ENCODE peak calls at places on chromosomes 7 and 10, in six cellular contexts. A is endothelial cell of umbilical vein; M is stimulated activated CD8-positive, alpha-beta memory T cell treated with anti-CD3 and anti-CD28 coated beads, Interleukin-15, amount 100 ng/mL, for 48 hours; K is HEK293T; J is fibroblast of the aortic adventitia; F is nephron progenitor cell. T is an unnamed sample.

GRCh38 chr7:149414745-149415390 is 46.0 kb downstream of the ZNF777 start:
- DNase-seq in A (peak), M (peak), K (no peak), J (peak), F (peak), T (peak)

GRCh38 chr7:155550916-155551315 is 4.6 kb upstream of the CNPY1 start:
- DNase-seq in A (no peak), M (no peak), K (no peak), J (no peak), F (no peak), T (no peak)

GRCh38 chr10:98408799-98409198 is 6.2 kb downstream of the PYROXD2 start:
- DNase-seq in A (no peak), M (no peak), K (no peak), J (no peak), F (no peak), T (no peak)

GRCh38 chr7:68238204-68238805 is 1241.7 kb downstream of the TYW1 start:
- DNase-seq in A (no peak), M (no peak), K (no peak), J (no peak), F (no peak), T (no peak)

GRCh38 chr10:3104251-3104918 is 37.0 kb downstream of the PFKP start:
- DNase-seq in A (no peak), M (no peak), K (no peak), J (no peak), F (no peak), T (no peak)

GRCh38 chr7:117479480-117480224 is at the start of gene CFTR:
- DNase-seq in A (no peak), M (no peak), K (no peak), J (no peak), F (peak), T (no peak)

GRCh38 chr10:86666538-86666937 is 1.8 kb upstream of the LDB3 start:
- DNase-seq in A (no peak), M (no peak), K (no peak), J (no peak), F (no peak), T (no peak)

GRCh38 chr10:34932235-34932634 is 117.1 kb upstream of the PARD3 start:
- DNase-seq in A (no peak), M (no peak), K (no peak), J (no peak), F (no peak), T (no peak)

T was measured in dermis microvascular lymphatic vessel endothelial cell.